ENCODE peak calls at places on chromosomes 16 and 17, in seven cellular contexts. T, Z, D, U, O, V and X are unnamed samples.

GRCh38 chr16:49644143-49644460 is 211.8 kb downstream of the ZNF423 start:
- DNase-seq in T (no peak), Z (no peak), D (no peak), U (no peak), O (no peak), V (no peak), X (no peak)

GRCh38 chr17:67132366-67132765 is 88.0 kb downstream of the CACNG1 start:
- DNase-seq in T (no peak), Z (no peak), D (no peak), U (no peak), O (no peak), V (no peak), X (no peak)

GRCh38 chr16:75494696-75495601 is at the start of gene CHST6:
- DNase-seq in T (no peak), Z (no peak), D (peak), U (peak), O (peak), V (no peak), X (no peak)

GRCh38 chr17:17546399-17547185 is 44.9 kb downstream of the PEMT start:
- DNase-seq in T (no peak), Z (no peak), D (no peak), U (no peak), O (peak), V (no peak), X (no peak)

GRCh38 chr17:66630379-66630778 is 204.5 kb upstream of the CACNG5 start:
- DNase-seq in T (no peak), Z (no peak), D (no peak), U (no peak), O (no peak), V (no peak), X (no peak)

GRCh38 chr16:31246296-31246695 is 13.5 kb upstream of the ITGAM start:
- DNase-seq in T (no peak), Z (no peak), D (no peak), U (no peak), O (no peak), V (no peak), X (no peak)

GRCh38 chr16:22425847-22426246 is 51.4 kb upstream of the CDR2 start:
- DNase-seq in T (no peak), Z (no peak), D (no peak), U (no peak), O (no peak), V (no peak), X (no peak)

GRCh38 chr17:79974786-79975497 is 60.7 kb downstream of the TBC1D16 start:
- DNase-seq in T (no peak), Z (no peak), D (no peak), U (peak), O (peak), V (no peak), X (no peak)

GRCh38 chr16:88064011-88064888 is 113.0 kb downstream of the BANP start:
- DNase-seq in T (no peak), Z (no peak), D (no peak), U (no peak), O (peak), V (no peak), X (no peak)

GRCh38 chr17:57211543-57211942 is 44.8 kb upstream of the MSI2 start:
- DNase-seq in T (peak), Z (peak), D (no peak), U (no peak), O (no peak), V (no peak), X (peak)

GRCh38 chr17:55341432-55341831 is 76.7 kb downstream of the HLF start:
- DNase-seq in T (peak), Z (no peak), D (no peak), U (no peak), O (no peak), V (no peak), X (no peak)

GRCh38 chr16:89842471-89843408 is 14.5 kb downstream of the SPIRE2 start:
- DNase-seq in T (no peak), Z (peak), D (peak), U (no peak), O (no peak), V (no peak), X (no peak)

GRCh38 chr17:30318190-30318589 is 15.7 kb downstream of the TMIGD1 start:
- DNase-seq in T (peak), Z (no peak), D (no peak), U (no peak), O (no peak), V (no peak), X (no peak)

GRCh38 chr17:17840751-17841591 is 4.2 kb upstream of the SREBF1 start:
- DNase-seq in T (peak), Z (peak), D (no peak), U (peak), O (no peak), V (no peak), X (peak)

GRCh38 chr16:715448-716249 is 731 bp downstream of the METRN start:
- DNase-seq in T (no peak), Z (peak), D (no peak), U (no peak), O (no peak), V (no peak), X (no peak)

GRCh38 chr17:38322156-38322779 is 21.5 kb downstream of the GPR179 start:
- DNase-seq in T (peak), Z (peak), D (peak), U (peak), O (no peak), V (peak), X (peak)

GRCh38 chr17:80191720-80192265 is 22.0 kb downstream of the CARD14 start:
- DNase-seq in T (peak), Z (no peak), D (peak), U (no peak), O (no peak), V (no peak), X (no peak)

GRCh38 chr16:88706965-88707871 is 915 bp downstream of the CTU2 start:
- DNase-seq in T (no peak), Z (no peak), D (no peak), U (no peak), O (no peak), V (no peak), X (no peak)

GRCh38 chr17:3964203-3965122 is at the start of gene ATP2A3:
- DNase-seq in T (no peak), Z (peak), D (no peak), U (no peak), O (peak), V (peak), X (no peak)

GRCh38 chr17:79393358-79394038 is 217.4 kb downstream of the RBFOX3 start:
- DNase-seq in T (peak), Z (peak), D (peak), U (peak), O (peak), V (peak), X (peak)

GRCh38 chr17:31275126-31275525 is 21.9 kb downstream of the OMG start:
- DNase-seq in T (peak), Z (no peak), D (no peak), U (no peak), O (no peak), V (no peak), X (no peak)

GRCh38 chr17:82062984-82063368 is 2.6 kb downstream of the DUS1L start:
- DNase-seq in T (no peak), Z (no peak), D (no peak), U (no peak), O (no peak), V (no peak), X (no peak)

GRCh38 chr17:50675627-50676026 is 32.1 kb downstream of the ANKRD40 start:
- DNase-seq in T (no peak), Z (no peak), D (no peak), U (no peak), O (peak), V (no peak), X (no peak)

GRCh38 chr17:58344791-58345157 is 7.2 kb downstream of the SUPT4H1 start:
- DNase-seq in T (no peak), Z (no peak), D (no peak), U (no peak), O (no peak), V (peak), X (no peak)

GRCh38 chr17:79009397-79010303 is at the start of gene CANT1:
- DNase-seq in T (peak), Z (peak), D (peak), U (peak), O (peak), V (peak), X (peak)

GRCh38 chr17:419073-419735 is 66.6 kb upstream of the RPH3AL start:
- DNase-seq in T (no peak), Z (no peak), D (no peak), U (no peak), O (no peak), V (peak), X (no peak)

GRCh38 chr16:77376358-77376757 is 58.5 kb downstream of the ADAMTS18 start:
- DNase-seq in T (no peak), Z (peak), D (no peak), U (no peak), O (no peak), V (no peak), X (no peak)

GRCh38 chr17:75396025-75396424 is 9.5 kb downstream of the GRB2 start:
- DNase-seq in T (no peak), Z (no peak), D (no peak), U (no peak), O (no peak), V (no peak), X (no peak)

GRCh38 chr17:83085103-83085502 is 5.7 kb downstream of the METRNL start:
- DNase-seq in T (no peak), Z (no peak), D (no peak), U (no peak), O (no peak), V (no peak), X (no peak)

GRCh38 chr17:56994009-56994792 is 16.3 kb downstream of the SCPEP1 start:
- DNase-seq in T (peak), Z (no peak), D (no peak), U (no peak), O (no peak), V (no peak), X (peak)

GRCh38 chr16:974001-974601 is 3.3 kb upstream of the LMF1 start:
- DNase-seq in T (no peak), Z (no peak), D (no peak), U (no peak), O (peak), V (no peak), X (no peak)

DNA sequence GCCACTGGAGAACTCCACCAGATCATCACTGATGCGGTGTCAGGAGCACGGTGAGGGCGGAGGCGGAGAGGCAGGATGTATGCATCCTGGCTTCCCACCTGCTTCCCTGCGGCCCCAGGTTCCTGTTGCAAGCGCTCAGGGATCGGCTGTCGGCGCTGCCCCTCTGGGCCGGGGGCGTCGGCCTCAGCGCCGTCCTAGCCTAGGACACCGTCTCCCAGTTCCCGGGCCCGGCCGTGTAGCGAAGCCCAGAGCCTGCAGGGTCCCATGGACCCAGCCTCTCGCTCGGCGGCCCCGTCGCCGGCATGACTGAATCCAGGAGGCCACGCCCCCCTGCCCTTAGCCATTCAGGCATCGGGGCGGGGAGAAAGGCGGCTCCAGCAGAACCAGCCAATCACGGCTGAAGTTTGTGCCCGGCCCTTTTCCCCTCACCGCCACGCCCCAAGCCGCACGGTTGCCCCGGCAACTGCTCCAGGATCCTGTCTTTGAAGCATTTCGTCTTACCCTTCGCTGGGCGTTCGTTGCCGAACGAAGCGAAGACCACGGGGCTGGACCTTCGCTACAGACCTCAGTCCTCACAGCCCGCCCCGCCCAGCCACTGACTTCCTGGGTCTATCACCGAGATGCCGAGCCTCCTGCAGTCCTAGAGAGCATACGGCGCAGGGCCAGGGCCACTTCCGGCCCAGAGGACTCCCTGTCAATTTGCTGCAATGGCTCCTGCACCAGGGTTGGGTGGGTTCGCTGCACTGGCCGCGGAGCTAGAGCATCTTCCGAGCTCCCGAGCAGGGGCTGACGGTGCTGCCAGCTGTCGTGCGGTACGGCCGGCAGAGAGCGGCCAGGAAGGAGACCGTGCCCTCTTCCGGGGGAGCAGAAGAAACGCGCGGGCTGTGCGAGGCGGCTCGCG is 10.6 kb upstream of the ZNF213 start:
- DNase-seq in T (peak), Z (peak), D (peak), U (peak), O (peak), V (peak), X (peak)
- TF ChIP-seq CTCF in T (peak), Z (no peak), D (no peak), U (peak), O (peak), V (peak), X (no peak)

DNA sequence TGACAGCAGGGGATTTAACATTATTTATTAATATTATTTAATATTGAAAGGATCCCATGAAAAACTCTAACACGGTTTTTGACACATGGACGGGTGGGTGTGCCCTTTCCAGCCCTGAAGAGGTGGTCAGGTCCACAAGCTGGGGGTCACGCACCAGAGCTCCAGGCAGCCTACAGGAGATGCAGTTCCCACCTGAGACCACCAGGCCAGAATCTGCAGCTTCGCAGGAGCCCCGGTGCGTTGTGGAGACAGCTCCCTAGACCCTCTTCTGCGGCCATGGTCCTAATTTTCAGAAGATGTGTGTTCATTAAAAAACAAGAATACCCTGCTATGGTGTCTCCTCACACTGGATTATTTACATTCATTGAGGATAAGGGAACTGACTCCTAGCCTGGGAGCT is 331.1 kb downstream of the C16orf95 start:
- DNase-seq in T (no peak), Z (no peak), D (no peak), U (no peak), O (peak), V (no peak), X (no peak)
- TF ChIP-seq CTCF in T (no peak), Z (no peak), D (peak), U (no peak), O (no peak), V (no peak), X (no peak)

GRCh38 chr17:40498281-40499084 is 2.9 kb downstream of the TNS4 start:
- DNase-seq in T (no peak), Z (no peak), D (no peak), U (no peak), O (peak), V (no peak), X (no peak)

GRCh38 chr17:40500709-40501108 is 714 bp downstream of the TNS4 start:
- DNase-seq in T (no peak), Z (no peak), D (no peak), U (no peak), O (no peak), V (no peak), X (no peak)

GRCh38 chr17:40500190-40500589 is 1.2 kb downstream of the TNS4 start:
- DNase-seq in T (no peak), Z (no peak), D (no peak), U (no peak), O (no peak), V (no peak), X (no peak)

GRCh38 chr17:40501499-40501911 is at the start of gene TNS4:
- DNase-seq in T (peak), Z (no peak), D (no peak), U (no peak), O (no peak), V (no peak), X (peak)

DNA sequence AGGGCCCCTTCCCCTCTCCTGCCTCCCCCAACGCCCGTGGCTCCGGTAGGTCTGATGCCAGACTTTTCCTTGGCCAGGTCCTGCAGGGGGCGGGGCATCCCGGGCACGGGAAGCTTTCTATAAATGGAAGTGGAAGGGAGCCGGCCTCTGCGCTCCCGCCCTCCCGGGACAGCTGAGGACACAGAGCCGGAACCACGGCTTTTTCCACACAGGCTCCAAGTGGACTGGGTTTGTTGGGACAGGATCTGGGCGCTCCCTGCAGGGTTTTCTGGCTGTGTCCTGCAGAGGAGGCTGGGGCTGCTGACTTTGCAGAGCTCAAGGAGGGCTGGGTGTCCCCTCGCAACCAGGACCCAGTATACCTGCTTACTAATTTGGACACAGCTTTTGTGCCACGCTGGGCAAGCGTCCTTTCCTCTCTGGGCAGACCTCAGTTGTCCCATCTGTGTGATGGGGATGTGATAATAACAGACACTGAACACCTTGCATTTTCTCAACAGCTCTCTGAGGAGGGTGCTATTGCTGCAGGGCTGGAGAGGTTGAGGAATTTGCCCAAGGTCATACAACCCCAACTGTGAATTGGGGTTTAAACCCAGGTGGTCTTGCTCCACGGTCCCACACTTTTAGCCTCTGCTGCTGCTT is 1.8 kb downstream of the TNS4 start:
- DNase-seq in T (peak), Z (peak), D (peak), U (peak), O (peak), V (no peak), X (no peak)
- TF ChIP-seq CTCF in T (no peak), Z (no peak), D (no peak), U (no peak), O (peak), V (no peak), X (no peak)

GRCh38 chr16:82751020-82751419 is 124.3 kb downstream of the CDH13 start:
- DNase-seq in T (no peak), Z (no peak), D (no peak), U (no peak), O (no peak), V (no peak), X (no peak)

GRCh38 chr16:82744958-82745357 is 118.2 kb downstream of the CDH13 start:
- DNase-seq in T (no peak), Z (no peak), D (no peak), U (no peak), O (no peak), V (no peak), X (no peak)

GRCh38 chr16:82753821-82754220 is 127.1 kb downstream of the CDH13 start:
- DNase-seq in T (peak), Z (no peak), D (no peak), U (no peak), O (no peak), V (no peak), X (no peak)

GRCh38 chr16:82750078-82750477 is 123.3 kb downstream of the CDH13 start:
- DNase-seq in T (no peak), Z (peak), D (no peak), U (no peak), O (no peak), V (no peak), X (no peak)

GRCh38 chr16:82748026-82748425 is 121.3 kb downstream of the CDH13 start:
- DNase-seq in T (no peak), Z (peak), D (peak), U (no peak), O (no peak), V (no peak), X (no peak)
- TF ChIP-seq CTCF in T (no peak), Z (peak), D (peak), U (no peak), O (peak), V (no peak), X (no peak)

GRCh38 chr17:77744268-77744988 is 214.1 kb upstream of the TNRC6C start:
- DNase-seq in T (no peak), Z (no peak), D (peak), U (no peak), O (no peak), V (no peak), X (no peak)

GRCh38 chr17:77740481-77740880 is 218.0 kb upstream of the TNRC6C start:
- DNase-seq in T (no peak), Z (no peak), D (no peak), U (peak), O (no peak), V (no peak), X (no peak)

GRCh38 chr17:77738666-77739531 is 219.6 kb upstream of the TNRC6C start:
- DNase-seq in T (no peak), Z (no peak), D (peak), U (peak), O (no peak), V (no peak), X (no peak)

GRCh38 chr17:77742579-77742978 is 215.9 kb upstream of the TNRC6C start:
- DNase-seq in T (no peak), Z (no peak), D (no peak), U (peak), O (no peak), V (no peak), X (no peak)

DNA sequence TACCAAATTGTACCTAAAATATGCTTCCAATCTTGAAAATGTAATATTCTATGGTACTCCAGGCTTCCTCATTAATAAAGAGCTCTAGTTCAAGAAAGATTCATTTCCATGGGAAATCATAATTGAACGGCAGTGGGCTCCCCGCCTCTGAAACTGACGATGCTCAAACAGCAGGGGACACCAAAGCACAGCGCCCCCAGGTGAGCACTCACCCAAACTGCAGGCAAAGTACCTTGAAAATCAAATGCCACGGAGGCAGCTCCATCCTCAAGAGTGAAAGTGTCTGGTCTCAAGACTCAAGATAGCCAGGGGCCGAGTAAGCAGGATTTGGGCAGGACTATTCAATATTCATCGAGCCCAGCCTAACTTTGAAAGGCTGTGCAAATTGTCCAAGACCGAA is 217.4 kb upstream of the TNRC6C start:
- DNase-seq in T (no peak), Z (no peak), D (no peak), U (peak), O (no peak), V (peak), X (no peak)
- TF ChIP-seq CTCF in T (no peak), Z (peak), D (peak), U (no peak), O (no peak), V (peak), X (peak)

GRCh38 chr17:7508846-7509245 is 24.7 kb downstream of the POLR2A start:
- DNase-seq in T (no peak), Z (no peak), D (no peak), U (no peak), O (no peak), V (no peak), X (no peak)
- TF ChIP-seq CTCF in T (no peak), Z (no peak), D (no peak), U (no peak), O (no peak), V (no peak), X (no peak)